ENCODE peak calls at places on chromosomes 1 and 21, in five cellular contexts. B is RWPE1, U is ovary, T is cardiac muscle cell, S is endothelial cell of umbilical vein. J is an unnamed sample.

GRCh38 chr1:117757668-117758067 is 151.8 kb downstream of the TENT5C start:
- DNase-seq in B (no peak), U (no peak), T (peak; percentile 26), S (no peak), J (no peak)

GRCh38 chr1:34871443-34872132 is 12.0 kb upstream of the SMIM12 start:
- DNase-seq in B (no peak), U (no peak), T (no peak), S (no peak), J (no peak)

GRCh38 chr1:198846506-198847010 is 207.7 kb downstream of the PTPRC start:
- DNase-seq in B (no peak), U (no peak), T (peak; percentile 45), S (no peak), J (no peak)

GRCh38 chr1:18373151-18373550 is 107.6 kb upstream of the KLHDC7A start:
- DNase-seq in B (no peak), U (no peak), T (no peak), S (no peak), J (no peak)

GRCh38 chr1:38111589-38111988 is 65.0 kb upstream of the POU3F1 start:
- DNase-seq in B (no peak), U (no peak), T (no peak), S (no peak), J (no peak)

GRCh38 chr1:229514578-229515275 is 6.6 kb upstream of the NUP133 start:
- DNase-seq in B (peak; percentile 54), U (peak; percentile 45), T (peak; percentile 78), S (peak; percentile 67), J (peak; percentile 38)

GRCh38 chr21:41684381-41685245 is 82.2 kb downstream of the RIPK4 start:
- DNase-seq in B (peak; percentile 75), U (peak; percentile 72), T (peak; percentile 68), S (no peak), J (no peak)

GRCh38 chr1:40316595-40317393 is at the start of gene COL9A2:
- DNase-seq in B (peak; percentile 25), U (no peak), T (peak; percentile 37), S (peak; percentile 15), J (no peak)

GRCh38 chr1:23194119-23194984 is 22.9 kb downstream of the HTR1D start:
- DNase-seq in B (peak; percentile 42), U (no peak), T (peak; percentile 80), S (no peak), J (peak; percentile 19)

GRCh38 chr1:38127432-38127831 is 80.8 kb upstream of the POU3F1 start:
- DNase-seq in B (no peak), U (no peak), T (peak; percentile 46), S (no peak), J (no peak)

GRCh38 chr1:225709101-225709500 is 56.2 kb upstream of the ENAH start:
- DNase-seq in B (peak; percentile 72), U (no peak), T (no peak), S (no peak), J (no peak)

GRCh38 chr1:39378377-39378776 is 113.1 kb upstream of the BMP8A start:
- DNase-seq in B (peak; percentile 50), U (no peak), T (no peak), S (no peak), J (peak; percentile 23)

GRCh38 chr1:177969825-177970371 is at the start of gene SEC16B:
- DNase-seq in B (no peak), U (no peak), T (no peak), S (no peak), J (no peak)

GRCh38 chr1:224502459-224503160 is 68.0 kb upstream of the WDR26 start:
- DNase-seq in B (no peak), U (peak; percentile 16), T (peak; percentile 31), S (peak; percentile 23), J (peak; percentile 14)

GRCh38 chr1:21901986-21902377 is 35.1 kb downstream of the HSPG2 start:
- DNase-seq in B (no peak), U (no peak), T (no peak), S (no peak), J (no peak)

GRCh38 chr1:31155216-31155806 is 84.4 kb downstream of the NKAIN1 start:
- DNase-seq in B (peak; percentile 66), U (peak; percentile 51), T (peak; percentile 78), S (peak; percentile 41), J (peak; percentile 87)

GRCh38 chr1:3105167-3105863 is 36.3 kb downstream of the PRDM16 start:
- DNase-seq in B (no peak), U (no peak), T (no peak), S (no peak), J (no peak)

GRCh38 chr1:44422161-44422560 is 17.1 kb downstream of the RNF220 start:
- DNase-seq in B (no peak), U (no peak), T (no peak), S (peak; percentile 81), J (no peak)

GRCh38 chr1:232622981-232623380 is 7.0 kb downstream of the SIPA1L2 start:
- DNase-seq in B (no peak), U (no peak), T (no peak), S (no peak), J (no peak)

GRCh38 chr1:7042322-7043231 is 257.3 kb downstream of the CAMTA1 start:
- DNase-seq in B (peak; percentile 67), U (no peak), T (peak; percentile 46), S (peak; percentile 31), J (no peak)

GRCh38 chr1:37478890-37479254 is 4.5 kb downstream of the ZC3H12A start:
- DNase-seq in B (no peak), U (no peak), T (peak; percentile 74), S (no peak), J (no peak)

GRCh38 chr1:207364622-207365021 is 43.1 kb downstream of the CD55 start:
- DNase-seq in B (no peak), U (no peak), T (no peak), S (no peak), J (no peak)

GRCh38 chr1:175725684-175726083 is 17.7 kb downstream of the TNR start:
- DNase-seq in B (peak; percentile 20), U (no peak), T (peak; percentile 49), S (peak; percentile 54), J (no peak)

GRCh38 chr1:27567183-27567526 is 36.8 kb downstream of the AHDC1 start:
- DNase-seq in B (no peak), U (no peak), T (no peak), S (no peak), J (no peak)

GRCh38 chr1:174569240-174569639 is 121.5 kb downstream of the GPR52 start:
- DNase-seq in B (no peak), U (no peak), T (no peak), S (no peak), J (no peak)

GRCh38 chr21:44727757-44728156 is 16.4 kb upstream of the TSPEAR start:
- DNase-seq in B (no peak), U (no peak), T (no peak), S (no peak), J (no peak)

GRCh38 chr1:27934818-27935549 is at the start of gene SMPDL3B:
- DNase-seq in B (peak; percentile 46), U (no peak), T (no peak), S (peak; percentile 41), J (peak; percentile 79)

GRCh38 chr1:107474877-107475612 is 334.2 kb downstream of the NTNG1 start:
- DNase-seq in B (no peak), U (no peak), T (no peak), S (no peak), J (no peak)

GRCh38 chr1:226643167-226643566 is 94.6 kb downstream of the STUM start:
- DNase-seq in B (peak; percentile 99), U (peak; percentile 39), T (peak; percentile 55), S (no peak), J (no peak)

GRCh38 chr1:22137006-22137720 is 5.7 kb downstream of the WNT4 start:
- DNase-seq in B (peak; percentile 87), U (peak; percentile 97), T (peak; percentile 54), S (no peak), J (no peak)

GRCh38 chr1:208216062-208216461 is 28.1 kb downstream of the PLXNA2 start:
- DNase-seq in B (no peak), U (no peak), T (peak; percentile 65), S (no peak), J (no peak)

GRCh38 chr1:26254404-26254803 is 20.4 kb downstream of the CEP85 start:
- DNase-seq in B (no peak), U (no peak), T (no peak), S (no peak), J (no peak)

GRCh38 chr1:26252718-26253117 is 18.7 kb downstream of the CEP85 start:
- DNase-seq in B (no peak), U (no peak), T (no peak), S (no peak), J (no peak)
- TF ChIP-seq CTCF in B (no peak), U (no peak), T (no peak), S (no peak), J (no peak)

DNA sequence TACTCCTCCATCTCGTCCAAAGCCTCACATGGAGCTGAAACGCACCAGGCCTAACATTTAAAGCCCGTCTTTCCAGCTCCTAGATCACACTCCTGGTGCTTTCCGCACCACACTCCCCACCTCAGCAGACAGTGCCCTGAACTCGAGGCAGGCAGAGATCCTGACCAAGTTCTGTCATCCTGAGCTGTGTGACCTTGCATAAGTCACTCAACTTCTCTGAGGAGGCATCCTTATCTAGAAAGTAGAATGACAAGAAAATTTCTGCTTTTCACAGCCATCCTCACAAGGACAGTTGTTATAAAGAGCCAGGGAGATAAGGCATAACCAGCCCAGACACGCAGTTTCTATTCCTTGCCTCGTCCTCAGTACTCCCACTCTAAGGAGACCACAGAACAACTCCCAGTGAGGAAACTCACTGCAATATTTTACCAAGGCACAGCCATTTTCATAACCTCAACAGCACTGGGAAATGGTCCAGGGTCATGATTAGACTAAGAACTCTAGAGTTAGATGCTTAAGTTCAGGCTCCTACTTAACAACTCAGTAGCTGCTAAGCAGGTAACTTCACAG is 3.1 kb downstream of the LRP8 start:
- DNase-seq in B (no peak), U (no peak), T (peak; percentile 79), S (no peak), J (no peak)
- H3K27ac ChIP-seq in B (peak overlapping the region; percentile 30), U (no peak overlapping the region), T (no peak overlapping the region), S (peak overlapping the region; percentile 72), J (peak overlapping the region; percentile 83)

DNA sequence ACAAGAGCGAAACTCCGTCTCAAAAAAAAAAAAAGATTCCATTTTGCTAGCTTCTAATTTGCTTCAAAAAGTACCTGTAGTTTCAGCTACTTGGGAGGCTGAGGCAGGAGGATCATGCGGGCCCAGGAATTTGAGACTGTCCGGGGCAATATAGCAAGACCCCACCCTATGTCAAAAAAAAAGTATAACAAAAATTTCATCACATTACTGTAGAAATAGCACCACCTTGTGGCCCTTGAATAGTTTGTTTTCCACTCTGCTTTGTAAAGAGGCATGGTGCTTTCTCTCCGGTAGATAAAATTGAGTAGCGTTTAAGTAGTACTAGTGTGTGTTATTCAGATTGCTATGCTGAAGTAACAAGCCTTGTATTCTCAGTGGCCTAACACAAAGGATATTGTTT is 18.2 kb upstream of the MSTO1 start:
- DNase-seq in B (peak; percentile 32), U (no peak), T (peak; percentile 78), S (peak; percentile 65), J (peak; percentile 47)
- TF ChIP-seq CTCF in B (peak; percentile 37), U (peak; percentile 34), T (peak; percentile 46), S (peak; percentile 20), J (peak; percentile 45)

GRCh38 chr21:36205962-36206361 is 49.3 kb downstream of the DOP1B start:
- DNase-seq in B (no peak), U (no peak), T (no peak), S (no peak), J (no peak)

GRCh38 chr21:36204980-36205379 is 48.4 kb downstream of the DOP1B start:
- DNase-seq in B (no peak), U (no peak), T (no peak), S (no peak), J (no peak)

GRCh38 chr21:36200089-36200561 is 43.5 kb downstream of the DOP1B start:
- DNase-seq in B (no peak), U (no peak), T (no peak), S (no peak), J (no peak)

GRCh38 chr21:36203603-36203889 is 46.9 kb downstream of the DOP1B start:
- DNase-seq in B (peak; percentile 92), U (no peak), T (peak; percentile 69), S (peak; percentile 17), J (no peak)

GRCh38 chr21:36202721-36203602 is 46.3 kb downstream of the DOP1B start:
- DNase-seq in B (no peak), U (no peak), T (no peak), S (no peak), J (no peak)
- H3K27ac ChIP-seq in B (peak overlapping the region; percentile 44), U (no peak overlapping the region), T (no peak overlapping the region), S (no peak overlapping the region), J (no peak overlapping the region)

J was measured in WERI-Rb-1.